ENCODE peak calls at places on chromosome 17, in four cellular contexts. I is WTC11, G is HepG2, D is K562. A is an unnamed sample.

GRCh38 chr17:32627233-32628008 is 140.6 kb downstream of the CDK5R1 start:
- DNase-seq in G (no peak), I (peak), D (no peak), A (peak)

GRCh38 chr17:27473748-27474609 is 17.7 kb downstream of the KSR1 start:
- DNase-seq in D (peak), I (no peak), G (no peak), A (no peak)

GRCh38 chr17:63365366-63366237 is 80.5 kb downstream of the CYB561 start:
- DNase-seq in G (no peak), D (no peak), I (no peak), A (no peak)

GRCh38 chr17:65975878-65976277 is 216.1 kb downstream of the CEP112 start:
- DNase-seq in D (no peak), G (no peak), I (no peak), A (no peak)

GRCh38 chr17:73278465-73279453 is 17.1 kb upstream of the CPSF4L start:
- DNase-seq in I (no peak), D (no peak), G (no peak), A (no peak)

GRCh38 chr17:79029327-79030009 is 5.5 kb downstream of the C1QTNF1 start:
- DNase-seq in D (no peak), G (no peak), I (no peak), A (no peak)

GRCh38 chr17:67421869-67422273 is 44.8 kb downstream of the PITPNC1 start:
- DNase-seq in I (no peak), D (no peak), G (peak), A (no peak)

GRCh38 chr17:79026345-79027273 is 2.6 kb downstream of the C1QTNF1 start:
- DNase-seq in G (peak), I (no peak), D (no peak), A (no peak)

GRCh38 chr17:17125136-17126084 is 80.7 kb downstream of the PLD6 start:
- DNase-seq in I (no peak), G (no peak), D (no peak), A (no peak)

GRCh38 chr17:72097144-72097543 is 23.7 kb upstream of the SOX9 start:
- DNase-seq in G (no peak), I (no peak), D (no peak), A (no peak)

GRCh38 chr17:47735536-47736011 is 2.5 kb downstream of the TBX21 start:
- DNase-seq in D (no peak), G (no peak), I (no peak), A (no peak)

GRCh38 chr17:44069974-44070454 is 521 bp upstream of the G6PC3 start:
- DNase-seq in I (no peak), D (no peak), G (no peak), A (no peak)

GRCh38 chr17:42780816-42781638 is 617 bp downstream of the WNK4 start:
- DNase-seq in D (no peak), G (no peak), I (no peak), A (no peak)

GRCh38 chr17:79833744-79834574 is 5.3 kb downstream of the CBX4 start:
- DNase-seq in D (peak), G (no peak), I (peak), A (no peak)

GRCh38 chr17:40251576-40251975 is 32.5 kb downstream of the WIPF2 start:
- DNase-seq in D (peak), I (no peak), G (no peak), A (peak)

GRCh38 chr17:43983515-43984411 is 20.7 kb upstream of the NAGS start:
- DNase-seq in I (peak), G (peak), D (peak), A (peak)

DNA sequence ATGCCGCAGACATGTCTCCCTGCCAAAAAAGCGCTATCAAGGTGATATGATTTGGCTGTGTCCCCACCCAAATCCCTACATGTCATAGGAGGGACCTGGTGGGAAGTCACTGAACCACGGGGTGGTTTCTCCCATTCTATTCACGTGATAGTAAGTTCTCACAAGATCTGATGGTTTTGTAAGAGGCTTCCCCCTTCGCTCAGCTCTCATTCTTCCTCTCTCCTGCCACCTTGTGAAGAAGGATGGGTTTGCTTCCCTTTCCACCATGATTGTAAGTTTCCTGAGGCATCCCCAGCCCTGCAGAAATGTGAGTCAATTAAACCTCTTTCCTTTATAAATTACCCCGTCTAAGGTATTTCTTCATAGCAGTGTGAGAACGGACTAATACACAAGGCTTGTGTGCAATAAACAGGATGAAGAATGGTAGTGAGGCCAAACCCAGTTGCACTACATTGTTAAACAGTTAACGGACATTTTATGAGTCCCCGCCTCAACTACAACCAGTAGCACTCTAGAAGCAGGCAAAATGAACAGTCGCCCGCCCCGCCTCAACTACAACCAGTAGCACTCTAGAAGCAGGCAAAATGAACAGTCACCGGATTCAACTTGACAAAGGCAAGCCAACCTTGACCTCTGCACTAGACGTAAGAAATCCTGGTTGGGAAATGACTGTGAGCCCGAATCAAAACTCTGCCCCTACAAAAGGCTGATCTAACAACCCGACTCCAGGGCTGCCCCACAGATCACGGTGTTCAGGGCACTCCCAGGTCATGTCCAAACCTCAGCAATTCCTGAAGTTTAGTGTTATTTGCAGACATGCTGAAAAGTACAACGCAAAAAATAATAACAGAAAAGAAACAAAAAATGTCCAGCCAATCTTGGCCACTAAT is 26.3 kb downstream of the VPS53 start:
- DNase-seq in G (peak), I (peak), D (no peak), A (no peak)
- TF ChIP-seq ELF4 in G (no peak), I (no peak), D (no peak), A (no peak)

GRCh38 chr17:15255713-15256454 is 9.2 kb downstream of the PMP22 start:
- DNase-seq in I (no peak), D (no peak), G (no peak), A (no peak)
- TF ChIP-seq SP1 in I (no peak), D (no peak), G (no peak), A (no peak)

GRCh38 chr17:57916925-57917858 is 38.0 kb downstream of the CUEDC1 start:
- DNase-seq in G (peak), D (no peak), I (no peak), A (no peak)

GRCh38 chr17:57915980-57916757 is 39.0 kb downstream of the CUEDC1 start:
- DNase-seq in G (no peak), D (no peak), I (peak), A (no peak)

GRCh38 chr17:57913576-57914273 is 41.5 kb downstream of the CUEDC1 start:
- DNase-seq in G (no peak), I (no peak), D (no peak), A (no peak)

GRCh38 chr17:57914274-57915147 is 40.7 kb downstream of the CUEDC1 start:
- DNase-seq in D (no peak), G (no peak), I (no peak), A (no peak)

DNA sequence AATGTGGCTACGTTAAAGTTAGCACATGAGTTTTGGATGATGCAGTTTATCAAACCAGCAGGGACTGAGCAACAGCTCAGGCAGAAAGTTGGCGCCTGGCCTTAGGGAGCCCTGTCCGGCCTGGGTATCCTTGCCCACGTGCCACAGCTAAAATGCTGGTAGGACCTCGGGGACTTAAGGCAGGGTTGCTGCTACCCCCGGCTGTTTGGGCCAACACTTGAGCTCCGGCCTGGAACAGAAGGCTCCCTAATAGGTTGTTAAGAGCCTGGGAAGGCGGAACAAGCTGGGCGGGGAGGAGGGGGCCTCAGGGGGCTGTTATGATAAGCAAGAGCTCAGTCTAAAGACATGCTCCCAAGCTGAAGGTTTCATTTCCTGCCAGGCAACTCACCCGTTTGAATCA is 39.7 kb downstream of the CUEDC1 start:
- DNase-seq in G (no peak), D (no peak), I (no peak), A (no peak)
- TF ChIP-seq ELF4 in G (no peak), D (no peak), I (no peak), A (no peak)

DNA sequence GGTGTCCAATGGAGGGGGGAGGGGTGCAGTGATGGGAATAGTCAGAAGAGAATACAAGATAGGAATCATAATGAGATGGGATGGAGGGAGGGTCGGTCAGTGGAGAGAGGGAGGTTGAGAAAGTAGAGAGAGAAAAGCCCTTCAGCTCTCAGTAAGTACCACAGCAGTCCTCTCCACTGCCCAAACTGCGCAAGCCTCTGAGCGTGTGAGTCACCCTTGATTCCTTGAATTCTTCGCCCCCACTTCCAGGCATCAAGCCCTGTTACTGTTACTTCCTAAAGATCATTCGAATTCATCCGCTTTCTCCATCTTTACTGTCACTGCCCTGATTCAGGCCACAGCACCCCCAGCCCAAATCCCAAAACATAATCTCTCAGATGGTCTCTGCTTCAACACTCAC is 2.5 kb downstream of the GUCY2D start:
- DNase-seq in G (no peak), D (no peak), I (no peak), A (no peak)
- TF ChIP-seq SP1 in G (no peak), D (no peak), I (no peak), A (no peak)

DNA sequence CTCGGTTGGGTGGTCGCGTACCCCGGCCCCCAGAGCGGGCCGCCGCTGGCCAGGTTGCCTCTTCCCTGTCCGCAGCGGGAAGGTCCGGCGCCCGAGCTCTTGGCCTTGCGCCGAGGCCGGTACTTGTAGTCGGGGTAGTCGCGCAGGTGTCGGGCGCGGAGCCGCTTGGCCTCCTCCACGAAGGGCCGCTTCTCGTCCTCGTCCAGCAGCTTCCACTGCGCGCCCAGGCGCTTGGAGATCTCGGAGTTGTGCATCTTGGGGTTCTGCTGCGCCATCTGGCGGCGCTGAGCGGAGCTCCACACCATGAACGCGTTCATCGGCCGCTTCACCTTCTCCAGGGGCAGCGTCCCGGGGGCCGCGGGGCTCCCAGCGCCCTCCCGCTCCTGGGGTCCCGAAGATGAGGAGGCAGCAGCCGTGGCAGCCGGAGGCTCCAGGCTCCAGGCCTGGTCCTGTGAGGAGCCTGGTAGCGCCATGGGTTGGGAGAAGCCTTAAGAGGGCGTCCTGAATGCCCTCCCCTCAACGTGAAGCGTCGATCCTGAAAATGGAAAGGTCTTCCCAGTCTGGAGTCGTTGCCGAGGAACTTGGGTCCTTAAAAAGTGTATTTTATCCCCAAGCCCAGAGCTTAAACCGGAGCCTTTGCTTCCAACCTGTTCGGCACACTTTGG is 558 bp downstream of the SOX15 start:
- DNase-seq in G (no peak), D (no peak), I (peak), A (no peak)
- TF ChIP-seq ELF4 in G (no peak), D (no peak), I (no peak), A (no peak)

GRCh38 chr17:5931611-5932010 is 138.6 kb upstream of the WSCD1 start:
- DNase-seq in I (no peak), G (no peak), D (no peak), A (no peak)
- TF ChIP-seq SP1 in I (no peak), G (no peak), D (no peak), A (no peak)

DNA sequence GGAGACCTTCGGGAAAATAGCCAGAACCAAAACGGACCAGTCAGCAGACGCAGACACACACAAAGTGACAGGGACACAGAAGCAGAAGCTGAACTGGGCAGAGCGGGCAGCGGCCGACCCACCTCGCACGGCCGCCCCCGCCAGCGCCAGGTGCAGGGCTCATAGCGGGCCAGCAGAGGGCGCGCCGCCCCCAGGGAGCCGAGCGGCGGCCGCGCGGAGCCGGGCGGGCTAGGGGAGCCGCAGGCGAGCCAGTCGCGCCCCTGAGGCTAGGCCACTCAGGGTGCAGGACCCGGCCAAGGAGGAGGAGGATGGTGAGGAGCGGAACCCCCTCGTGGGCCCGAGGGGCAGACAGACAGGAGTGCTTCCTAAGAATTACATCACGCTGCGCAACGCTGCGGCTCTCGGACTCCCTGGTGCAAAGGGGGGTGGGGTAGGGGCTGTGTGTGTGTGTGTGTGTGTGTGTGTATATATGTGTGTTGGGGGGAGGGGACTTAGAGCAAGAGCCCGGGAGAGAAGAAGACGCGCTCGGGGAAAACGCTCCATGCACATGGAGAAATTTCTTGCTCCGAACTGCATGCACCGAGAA is 919 bp upstream of the NOG start:
- DNase-seq in I (peak), G (peak), D (peak), A (peak)
- TF ChIP-seq ELF4 in I (no peak), G (no peak), D (no peak), A (no peak)

GRCh38 chr17:35257080-35257701 is 14.3 kb downstream of the SLFN5 start:
- DNase-seq in G (peak), I (no peak), D (no peak), A (no peak)

GRCh38 chr17:35256629-35257028 is 13.8 kb downstream of the SLFN5 start:
- DNase-seq in I (peak), D (no peak), G (no peak), A (no peak)

GRCh38 chr17:35254107-35254802 is 11.4 kb downstream of the SLFN5 start:
- DNase-seq in D (no peak), I (no peak), G (peak), A (no peak)

GRCh38 chr17:35252646-35253045 is 9.8 kb downstream of the SLFN5 start:
- DNase-seq in D (no peak), I (no peak), G (no peak), A (no peak)

GRCh38 chr17:35255316-35255715 is 12.4 kb downstream of the SLFN5 start:
- DNase-seq in I (no peak), G (no peak), D (no peak), A (no peak)
- TF ChIP-seq SP1 in I (no peak), G (no peak), D (no peak), A (no peak)

A was measured in HEK293T.